ENCODE peak calls at places on chromosomes 6 and 20, in four cellular contexts. One of them, this sample, is unnamed.

GRCh38 chr20:36153754-36154695 is 515 bp upstream of the EPB41L1 start:
- DNase-seq in HT1080: peak
- DNase-seq in neural crest cell: peak
- DNase-seq in esophagus squamous epithelium: no peak
- DNase-seq in this sample: peak

GRCh38 chr6:165487950-165488349 is 175.1 kb downstream of the PDE10A start:
- DNase-seq in HT1080: no peak
- DNase-seq in neural crest cell: no peak
- DNase-seq in esophagus squamous epithelium: no peak
- DNase-seq in this sample: no peak

GRCh38 chr6:78701407-78701806 is 165.9 kb upstream of the IRAK1BP1 start:
- DNase-seq in HT1080: peak
- DNase-seq in neural crest cell: no peak
- DNase-seq in esophagus squamous epithelium: no peak
- DNase-seq in this sample: no peak

GRCh38 chr20:24682496-24683090 is 213.2 kb downstream of the SYNDIG1 start:
- DNase-seq in HT1080: no peak
- DNase-seq in neural crest cell: no peak
- DNase-seq in esophagus squamous epithelium: no peak
- DNase-seq in this sample: no peak

GRCh38 chr6:8215631-8216030 is 113.3 kb upstream of the EEF1E1 start:
- DNase-seq in HT1080: peak
- DNase-seq in neural crest cell: no peak
- DNase-seq in esophagus squamous epithelium: no peak
- DNase-seq in this sample: no peak

GRCh38 chr6:129785081-129785755 is 75.2 kb upstream of the ARHGAP18 start:
- DNase-seq in HT1080: peak
- DNase-seq in neural crest cell: no peak
- DNase-seq in esophagus squamous epithelium: no peak
- DNase-seq in this sample: no peak

GRCh38 chr6:112680076-112680475 is 332.9 kb downstream of the RFPL4B start:
- DNase-seq in HT1080: no peak
- DNase-seq in neural crest cell: no peak
- DNase-seq in esophagus squamous epithelium: no peak
- DNase-seq in this sample: no peak

GRCh38 chr20:24160563-24161355 is 172.2 kb upstream of the GGTLC1 start:
- DNase-seq in HT1080: peak
- DNase-seq in neural crest cell: peak
- DNase-seq in esophagus squamous epithelium: no peak
- DNase-seq in this sample: no peak

GRCh38 chr20:7459123-7459522 is 481.1 kb downstream of the HAO1 start:
- DNase-seq in HT1080: peak
- DNase-seq in neural crest cell: no peak
- DNase-seq in esophagus squamous epithelium: no peak
- DNase-seq in this sample: no peak

GRCh38 chr6:123913858-123914257 is 110.2 kb downstream of the NKAIN2 start:
- DNase-seq in HT1080: peak
- DNase-seq in neural crest cell: no peak
- DNase-seq in esophagus squamous epithelium: no peak
- DNase-seq in this sample: no peak

GRCh38 chr20:45497971-45498494 is 17.4 kb downstream of the SPINT3 start:
- DNase-seq in HT1080: no peak
- DNase-seq in neural crest cell: no peak
- DNase-seq in esophagus squamous epithelium: no peak
- DNase-seq in this sample: no peak

GRCh38 chr20:23226612-23227265 is 123.9 kb upstream of the NXT1 start:
- DNase-seq in HT1080: no peak
- DNase-seq in neural crest cell: no peak
- DNase-seq in esophagus squamous epithelium: no peak
- DNase-seq in this sample: no peak

GRCh38 chr6:75205776-75206334 is at the start of gene COL12A1:
- DNase-seq in HT1080: peak
- DNase-seq in neural crest cell: peak
- DNase-seq in esophagus squamous epithelium: peak
- DNase-seq in this sample: peak

GRCh38 chr6:134888316-134888715 is 61.6 kb downstream of the ALDH8A1 start:
- DNase-seq in HT1080: no peak
- DNase-seq in neural crest cell: no peak
- DNase-seq in esophagus squamous epithelium: no peak
- DNase-seq in this sample: no peak

GRCh38 chr6:152598858-152599537 is 38.2 kb downstream of the SYNE1 start:
- DNase-seq in HT1080: no peak
- DNase-seq in neural crest cell: no peak
- DNase-seq in esophagus squamous epithelium: no peak
- DNase-seq in this sample: no peak

GRCh38 chr6:114342086-114342825 is 567 bp downstream of the HS3ST5 start:
- DNase-seq in HT1080: peak
- DNase-seq in neural crest cell: peak
- DNase-seq in esophagus squamous epithelium: no peak
- DNase-seq in this sample: peak

GRCh38 chr6:68726307-68726706 is 91.2 kb downstream of the ADGRB3 start:
- DNase-seq in HT1080: no peak
- DNase-seq in neural crest cell: no peak
- DNase-seq in esophagus squamous epithelium: no peak
- DNase-seq in this sample: no peak

GRCh38 chr20:58714923-58715708 is 22.5 kb downstream of the NPEPL1 start:
- DNase-seq in HT1080: no peak
- DNase-seq in neural crest cell: no peak
- DNase-seq in esophagus squamous epithelium: no peak
- DNase-seq in this sample: no peak

GRCh38 chr6:29011276-29011734 is 6.2 kb upstream of the ZNF311 start:
- DNase-seq in HT1080: no peak
- DNase-seq in neural crest cell: peak
- DNase-seq in esophagus squamous epithelium: no peak
- DNase-seq in this sample: no peak

GRCh38 chr20:58870293-58871014 is 17.9 kb downstream of the GNAS start:
- DNase-seq in HT1080: peak
- DNase-seq in neural crest cell: peak
- DNase-seq in esophagus squamous epithelium: no peak
- DNase-seq in this sample: no peak

GRCh38 chr6:86869500-86869899 is 67.8 kb upstream of the HTR1E start:
- DNase-seq in HT1080: no peak
- DNase-seq in neural crest cell: no peak
- DNase-seq in esophagus squamous epithelium: no peak
- DNase-seq in this sample: no peak